ENCODE peak calls at places on chromosome 20, in seven cellular contexts. J is activated B cell treated with CpG ODN at 0.5 μM for 24 hours; V is substantia nigra; I is stimulated activated naive CD4-positive, alpha-beta T cell; M is LHCN-M2; U is immature natural killer cell; H is neural progenitor cell. S is an unnamed sample.

GRCh38 chr20:51129201-51129671 is 106.3 kb upstream of the KCNG1 start:
- DNase-seq in M (no peak), I (no peak), V (no peak), U (no peak), H (no peak), J (no peak), S (no peak)

GRCh38 chr20:63196756-63197470 is 19.0 kb downstream of the YTHDF1 start:
- DNase-seq in H (no peak), M (peak; percentile 38), V (no peak), J (no peak), U (no peak), I (no peak), S (no peak)

GRCh38 chr20:49775229-49775693 is 37.4 kb upstream of the SLC9A8 start:
- DNase-seq in U (no peak), H (peak; percentile 19), I (no peak), V (no peak), J (no peak), M (peak; percentile 98), S (no peak)

GRCh38 chr20:61127311-61128044 is 124.6 kb upstream of the CDH4 start:
- DNase-seq in M (peak; percentile 65), H (no peak), U (no peak), V (no peak), I (no peak), J (no peak), S (no peak)

GRCh38 chr20:34773726-34774125 is 51.7 kb downstream of the NCOA6 start:
- DNase-seq in M (no peak), U (no peak), V (no peak), I (no peak), J (no peak), H (no peak), S (no peak)

GRCh38 chr20:63432577-63433061 is 39.8 kb downstream of the KCNQ2 start:
- DNase-seq in J (no peak), H (no peak), U (no peak), V (no peak), M (no peak), I (no peak), S (no peak)

GRCh38 chr20:45392733-45393132 is 14.6 kb upstream of the TP53TG5 start:
- DNase-seq in M (no peak), I (no peak), H (no peak), U (no peak), V (no peak), J (no peak), S (no peak)

GRCh38 chr20:47535088-47535487 is 33.4 kb downstream of the NCOA3 start:
- DNase-seq in U (no peak), V (no peak), H (peak; percentile 50), J (no peak), I (no peak), M (no peak), S (no peak)

GRCh38 chr20:19887566-19888268 is 129.4 kb upstream of the NAA20 start:
- DNase-seq in I (no peak), U (no peak), J (no peak), V (no peak), H (no peak), M (no peak), S (no peak)